ENCODE peak calls at places on chromosomes 4 and X, in six cellular contexts. M is neuronal stem cell, H is mesenchymal stem cell, J is H9, V is IMR-90, W is H1. Q is an unnamed sample.

GRCh38 chr4:86508436-86508835 is 85.7 kb upstream of the PTPN13 start:
- DNase-seq in M (no peak), H (peak; percentile 65), J (no peak), V (peak; percentile 62), W (no peak), Q (no peak)

GRCh38 chr4:73593631-73594241 is 26.5 kb downstream of the RASSF6 start:
- DNase-seq in M (no peak), H (peak; percentile 45), J (no peak), V (peak; percentile 49), W (no peak), Q (peak; percentile 75)

GRCh38 chr4:26062221-26062620 is 148.2 kb downstream of the SMIM20 start:
- DNase-seq in M (no peak), H (no peak), J (no peak), V (peak; percentile 74), W (no peak), Q (no peak)

GRCh38 chr4:173038192-173038896 is 130.3 kb upstream of the GALNT7 start:
- DNase-seq in M (no peak), H (no peak), J (no peak), V (no peak), W (no peak), Q (no peak)

GRCh38 chr4:80125252-80126177 is 52.5 kb upstream of the ANTXR2 start:
- DNase-seq in M (no peak), H (peak; percentile 30), J (no peak), V (peak; percentile 50), W (no peak), Q (no peak)

GRCh38 chr4:175767130-175767529 is 44.9 kb downstream of the GPM6A start:
- DNase-seq in M (no peak), H (no peak), J (no peak), V (no peak), W (no peak), Q (no peak)

GRCh38 chrX:132226169-132226568 is 6.9 kb upstream of the RAP2C start:
- DNase-seq in M (no peak), H (peak; percentile 21), J (no peak), V (peak; percentile 15), W (no peak), Q (peak; percentile 39)

GRCh38 chr4:57098945-57099344 is 11.2 kb downstream of the IGFBP7 start:
- DNase-seq in M (no peak), H (peak; percentile 92), J (no peak), V (peak; percentile 91), W (no peak), Q (peak; percentile 67)

GRCh38 chr4:835148-836002 is 9.4 kb upstream of the CPLX1 start:
- DNase-seq in M (no peak), H (no peak), J (no peak), V (no peak), W (no peak), Q (no peak)

GRCh38 chr4:13992041-13992440 is 364.5 kb upstream of the BOD1L1 start:
- DNase-seq in M (no peak), H (no peak), J (no peak), V (no peak), W (no peak), Q (no peak)

GRCh38 chr4:158996669-158997074 is 106.2 kb upstream of the RAPGEF2 start:
- DNase-seq in M (no peak), H (peak; percentile 91), J (no peak), V (peak; percentile 97), W (no peak), Q (no peak)

GRCh38 chr4:184437988-184438774 is 36.2 kb downstream of the IRF2 start:
- DNase-seq in M (no peak), H (no peak), J (no peak), V (peak; percentile 17), W (no peak), Q (no peak)

GRCh38 chr4:5963611-5964010 is 54.6 kb downstream of the C4orf50 start:
- DNase-seq in M (no peak), H (no peak), J (no peak), V (no peak), W (no peak), Q (no peak)

GRCh38 chr4:60780874-60781273 is 419.3 kb upstream of the ADGRL3 start:
- DNase-seq in M (no peak), H (no peak), J (no peak), V (peak; percentile 50), W (no peak), Q (peak; percentile 73)

GRCh38 chrX:118353081-118353850 is 7.4 kb downstream of the WDR44 start:
- DNase-seq in M (no peak), H (peak; percentile 25), J (no peak), V (no peak), W (no peak), Q (no peak)

GRCh38 chrX:18617351-18617750 is 54.6 kb downstream of the RS1 start:
- DNase-seq in M (peak; percentile 5), H (peak; percentile 50), J (no peak), V (peak; percentile 76), W (no peak), Q (peak; percentile 77)

GRCh38 chrX:106177106-106177981 is 9.2 kb downstream of the PWWP3B start:
- DNase-seq in M (peak; percentile 50), H (peak; percentile 46), J (peak; percentile 79), V (no peak), W (peak; percentile 72), Q (peak; percentile 42)

GRCh38 chr4:24912252-24913098 is at the start of gene CCDC149:
- DNase-seq in M (peak; percentile 51), H (peak; percentile 64), J (peak; percentile 86), V (peak; percentile 57), W (peak; percentile 79), Q (peak; percentile 77)
- H2AFZ ChIP-seq in M (peak within 1 kb of the TSS; percentile 98), H (peak within 1 kb of the TSS; percentile 93), J (no peak within 1 kb of the TSS), V (peak within 1 kb of the TSS; percentile 97), W (peak within 1 kb of the TSS; percentile 98), Q (peak within 1 kb of the TSS; percentile 83)

GRCh38 chr4:161655148-161655547 is 508.7 kb downstream of the FSTL5 start:
- DNase-seq in M (no peak), H (no peak), J (no peak), V (no peak), W (no peak), Q (no peak)

GRCh38 chr4:161650812-161651211 is 513.0 kb downstream of the FSTL5 start:
- DNase-seq in M (no peak), H (no peak), J (no peak), V (no peak), W (no peak), Q (peak; percentile 1)

GRCh38 chr4:161658658-161659057 is 505.1 kb downstream of the FSTL5 start:
- DNase-seq in M (no peak), H (no peak), J (no peak), V (no peak), W (no peak), Q (no peak)

GRCh38 chr4:161656525-161656924 is 507.3 kb downstream of the FSTL5 start:
- DNase-seq in M (no peak), H (no peak), J (no peak), V (no peak), W (no peak), Q (no peak)

DNA sequence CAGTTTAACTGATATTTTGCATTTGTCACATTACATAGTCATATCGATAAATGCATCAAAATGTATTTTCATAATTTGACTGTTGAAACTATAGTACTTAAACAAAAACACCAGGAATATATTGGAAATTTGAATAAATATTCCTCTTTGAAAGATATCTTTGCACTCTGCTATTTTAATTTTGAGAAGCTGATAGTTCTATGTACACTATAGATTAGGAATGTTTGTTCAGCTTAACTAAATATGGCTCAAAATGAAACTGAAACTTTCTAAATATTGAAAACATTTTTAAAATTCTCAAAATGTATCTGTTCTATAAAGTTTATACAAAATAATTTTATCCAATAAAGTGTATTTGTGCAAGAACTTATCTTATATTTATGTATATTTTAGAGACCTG is 510.1 kb downstream of the FSTL5 start:
- DNase-seq in M (no peak), H (no peak), J (no peak), V (no peak), W (no peak), Q (no peak)
- H4K8ac ChIP-seq in M (no peak overlapping the region), H (no peak overlapping the region), J (no peak overlapping the region), V (no peak overlapping the region), W (no peak overlapping the region), Q (no peak overlapping the region)

DNA sequence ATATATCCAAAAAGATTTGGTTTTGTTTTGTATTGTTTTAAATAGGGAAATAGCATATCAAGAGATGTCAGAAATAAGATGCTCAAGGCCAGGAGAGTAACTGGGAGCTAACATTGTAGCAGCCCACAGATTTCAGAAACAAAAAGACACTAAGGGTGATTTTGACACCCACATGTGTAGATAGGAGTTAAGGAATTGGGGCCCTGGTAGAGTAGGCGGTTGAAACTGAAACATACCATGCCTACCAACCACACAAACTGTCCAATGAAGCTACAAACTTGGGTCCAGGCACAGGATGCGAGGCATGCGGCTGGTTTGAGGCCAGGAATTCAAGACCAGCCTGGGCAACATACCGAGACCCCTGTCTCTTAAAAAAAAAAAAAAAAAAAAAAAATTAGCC is 6.3 kb upstream of the HSPA4L start:
- DNase-seq in M (no peak), H (no peak), J (no peak), V (no peak), W (no peak), Q (no peak)
- H3K18ac ChIP-seq in M (no peak overlapping the region), H (no peak overlapping the region), J (no peak overlapping the region), V (no peak overlapping the region), W (no peak overlapping the region), Q (no peak overlapping the region)

DNA sequence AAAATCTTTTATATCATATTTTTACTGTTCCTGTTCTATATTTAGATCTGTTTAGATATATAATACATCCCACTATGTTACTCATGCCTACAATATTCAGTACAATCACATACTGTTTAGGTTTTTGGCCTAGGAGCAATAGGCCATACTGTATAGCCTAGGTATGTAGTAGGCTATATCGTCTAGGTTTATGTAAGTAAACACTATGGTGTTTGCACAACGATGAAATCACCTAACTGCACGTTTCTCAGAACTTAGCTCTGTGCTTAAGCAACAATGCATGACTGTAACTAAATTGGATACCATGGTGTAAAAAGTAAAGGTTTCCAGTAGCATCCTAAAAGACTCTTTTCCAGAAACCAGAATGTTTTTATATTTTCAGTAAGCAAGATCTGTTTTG is 235.9 kb upstream of the SLIT2 start:
- DNase-seq in M (no peak), H (no peak), J (no peak), V (peak; percentile 80), W (no peak), Q (no peak)
- H2AFZ ChIP-seq in M (no peak overlapping the region), H (no peak overlapping the region), J (no peak overlapping the region), V (no peak overlapping the region), W (no peak overlapping the region), Q (no peak overlapping the region)

GRCh38 chrX:34655496-34656258 is 1.4 kb downstream of the TMEM47 start:
- DNase-seq in M (no peak), H (peak; percentile 34), J (no peak), V (no peak), W (no peak), Q (no peak)

GRCh38 chrX:34656842-34657780 is at the start of gene TMEM47:
- DNase-seq in M (peak; percentile 80), H (peak; percentile 83), J (peak; percentile 97), V (peak; percentile 70), W (peak; percentile 72), Q (peak; percentile 57)

GRCh38 chrX:34656467-34656841 is 631 bp downstream of the TMEM47 start:
- DNase-seq in M (no peak), H (peak; percentile 9), J (peak; percentile 36), V (no peak), W (no peak), Q (no peak)

GRCh38 chrX:34658316-34658715 is 1.2 kb upstream of the TMEM47 start:
- DNase-seq in M (no peak), H (no peak), J (no peak), V (peak; percentile 40), W (no peak), Q (no peak)

DNA sequence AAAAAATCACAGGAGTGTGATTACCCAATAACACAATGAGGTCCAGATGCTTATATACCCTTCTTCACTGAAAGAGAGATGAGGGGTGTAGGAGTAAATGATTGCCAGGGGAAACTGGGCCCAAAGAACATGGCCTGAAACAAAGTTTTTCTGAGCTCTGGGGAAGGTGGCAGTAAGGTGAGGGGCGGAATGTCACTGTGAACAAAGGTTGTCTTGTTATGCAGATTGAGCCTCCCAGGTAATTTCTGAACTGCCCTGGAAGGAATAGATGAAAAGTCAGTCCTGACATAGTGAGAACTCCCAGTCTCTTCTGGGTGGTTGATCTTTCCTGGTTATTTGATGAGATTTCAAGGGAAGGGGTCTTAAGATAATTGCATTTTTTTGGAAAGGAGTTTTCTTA is 2.5 kb upstream of the TMEM47 start:
- DNase-seq in M (no peak), H (no peak), J (peak; percentile 53), V (no peak), W (no peak), Q (no peak)
- H4K8ac ChIP-seq in M (no peak overlapping the region), H (no peak overlapping the region), J (no peak overlapping the region), V (no peak overlapping the region), W (no peak overlapping the region), Q (no peak overlapping the region)